ENCODE peak calls at places on chromosomes 12 and 14, in nine cellular contexts. One of them, this sample, is unnamed.

GRCh38 chr12:53775478-53776145 is 23.8 kb upstream of the CISTR start:
- DNase-seq in AG10803: no peak
- DNase-seq in choroid plexus epithelial cell: no peak
- DNase-seq in progenitor cell of endocrine pancreas: no peak
- DNase-seq in Peyer's patch: no peak
- DNase-seq in fibroblast of the aortic adventitia: peak
- DNase-seq in brain microvascular endothelial cell: no peak
- DNase-seq in GM12878: no peak
- DNase-seq in PC-3: no peak
- DNase-seq in this sample: no peak

GRCh38 chr14:22283000-22283399 is 306.0 kb downstream of the DAD1 start:
- DNase-seq in AG10803: no peak
- DNase-seq in choroid plexus epithelial cell: no peak
- DNase-seq in progenitor cell of endocrine pancreas: no peak
- DNase-seq in Peyer's patch: no peak
- DNase-seq in fibroblast of the aortic adventitia: no peak
- DNase-seq in brain microvascular endothelial cell: no peak
- DNase-seq in GM12878: no peak
- DNase-seq in PC-3: peak
- DNase-seq in this sample: no peak

GRCh38 chr12:34406996-34407300 is 384.7 kb downstream of the ALG10 start:
- DNase-seq in AG10803: no peak
- DNase-seq in choroid plexus epithelial cell: no peak
- DNase-seq in progenitor cell of endocrine pancreas: peak
- DNase-seq in Peyer's patch: peak
- DNase-seq in fibroblast of the aortic adventitia: no peak
- DNase-seq in brain microvascular endothelial cell: no peak
- DNase-seq in GM12878: no peak
- DNase-seq in PC-3: no peak
- DNase-seq in this sample: peak

GRCh38 chr12:41699658-41700057 is 445.0 kb downstream of the GXYLT1 start:
- DNase-seq in AG10803: no peak
- DNase-seq in choroid plexus epithelial cell: no peak
- DNase-seq in progenitor cell of endocrine pancreas: no peak
- DNase-seq in Peyer's patch: no peak
- DNase-seq in fibroblast of the aortic adventitia: no peak
- DNase-seq in brain microvascular endothelial cell: no peak
- DNase-seq in GM12878: no peak
- DNase-seq in PC-3: no peak
- DNase-seq in this sample: no peak

GRCh38 chr14:54570651-54571415 is 3.9 kb downstream of the SAMD4A start:
- DNase-seq in AG10803: peak
- DNase-seq in choroid plexus epithelial cell: peak
- DNase-seq in progenitor cell of endocrine pancreas: no peak
- DNase-seq in Peyer's patch: no peak
- DNase-seq in fibroblast of the aortic adventitia: peak
- DNase-seq in brain microvascular endothelial cell: peak
- DNase-seq in GM12878: no peak
- DNase-seq in PC-3: peak
- DNase-seq in this sample: no peak

GRCh38 chr12:122200541-122201175 is 2.9 kb upstream of the B3GNT4 start:
- DNase-seq in AG10803: no peak
- DNase-seq in choroid plexus epithelial cell: no peak
- DNase-seq in progenitor cell of endocrine pancreas: no peak
- DNase-seq in Peyer's patch: no peak
- DNase-seq in fibroblast of the aortic adventitia: no peak
- DNase-seq in brain microvascular endothelial cell: no peak
- DNase-seq in GM12878: no peak
- DNase-seq in PC-3: no peak
- DNase-seq in this sample: no peak

GRCh38 chr12:57998251-57998650 is 56.9 kb downstream of the ATP23 start:
- DNase-seq in AG10803: no peak
- DNase-seq in choroid plexus epithelial cell: no peak
- DNase-seq in progenitor cell of endocrine pancreas: no peak
- DNase-seq in Peyer's patch: no peak
- DNase-seq in fibroblast of the aortic adventitia: no peak
- DNase-seq in brain microvascular endothelial cell: no peak
- DNase-seq in GM12878: no peak
- DNase-seq in PC-3: no peak
- DNase-seq in this sample: no peak

GRCh38 chr14:72686101-72686500 is 207.8 kb downstream of the DPF3 start:
- DNase-seq in AG10803: no peak
- DNase-seq in choroid plexus epithelial cell: no peak
- DNase-seq in progenitor cell of endocrine pancreas: no peak
- DNase-seq in Peyer's patch: no peak
- DNase-seq in fibroblast of the aortic adventitia: no peak
- DNase-seq in brain microvascular endothelial cell: no peak
- DNase-seq in GM12878: no peak
- DNase-seq in PC-3: peak
- DNase-seq in this sample: no peak

GRCh38 chr14:75487155-75487671 is 35.1 kb upstream of the BATF start:
- DNase-seq in AG10803: no peak
- DNase-seq in choroid plexus epithelial cell: no peak
- DNase-seq in progenitor cell of endocrine pancreas: no peak
- DNase-seq in Peyer's patch: no peak
- DNase-seq in fibroblast of the aortic adventitia: no peak
- DNase-seq in brain microvascular endothelial cell: no peak
- DNase-seq in GM12878: peak
- DNase-seq in PC-3: peak
- DNase-seq in this sample: no peak

GRCh38 chr14:104432611-104433231 is 146.8 kb upstream of the C14orf180 start:
- DNase-seq in AG10803: no peak
- DNase-seq in choroid plexus epithelial cell: no peak
- DNase-seq in progenitor cell of endocrine pancreas: no peak
- DNase-seq in Peyer's patch: no peak
- DNase-seq in fibroblast of the aortic adventitia: no peak
- DNase-seq in brain microvascular endothelial cell: no peak
- DNase-seq in GM12878: no peak
- DNase-seq in PC-3: no peak
- DNase-seq in this sample: no peak

GRCh38 chr12:121689430-121689829 is 20.0 kb upstream of the MORN3 start:
- DNase-seq in AG10803: no peak
- DNase-seq in choroid plexus epithelial cell: no peak
- DNase-seq in progenitor cell of endocrine pancreas: no peak
- DNase-seq in Peyer's patch: no peak
- DNase-seq in fibroblast of the aortic adventitia: no peak
- DNase-seq in brain microvascular endothelial cell: no peak
- DNase-seq in GM12878: no peak
- DNase-seq in PC-3: no peak
- DNase-seq in this sample: no peak

GRCh38 chr14:90093942-90094595 is 32.3 kb downstream of the KCNK13 start:
- DNase-seq in AG10803: peak
- DNase-seq in choroid plexus epithelial cell: peak
- DNase-seq in progenitor cell of endocrine pancreas: no peak
- DNase-seq in Peyer's patch: no peak
- DNase-seq in fibroblast of the aortic adventitia: peak
- DNase-seq in brain microvascular endothelial cell: peak
- DNase-seq in GM12878: no peak
- DNase-seq in PC-3: peak
- DNase-seq in this sample: no peak

GRCh38 chr12:3202734-3203446 is 125.7 kb downstream of the TSPAN9 start:
- DNase-seq in AG10803: peak
- DNase-seq in choroid plexus epithelial cell: peak
- DNase-seq in progenitor cell of endocrine pancreas: peak
- DNase-seq in Peyer's patch: peak
- DNase-seq in fibroblast of the aortic adventitia: peak
- DNase-seq in brain microvascular endothelial cell: no peak
- DNase-seq in GM12878: no peak
- DNase-seq in PC-3: peak
- DNase-seq in this sample: peak

DNA sequence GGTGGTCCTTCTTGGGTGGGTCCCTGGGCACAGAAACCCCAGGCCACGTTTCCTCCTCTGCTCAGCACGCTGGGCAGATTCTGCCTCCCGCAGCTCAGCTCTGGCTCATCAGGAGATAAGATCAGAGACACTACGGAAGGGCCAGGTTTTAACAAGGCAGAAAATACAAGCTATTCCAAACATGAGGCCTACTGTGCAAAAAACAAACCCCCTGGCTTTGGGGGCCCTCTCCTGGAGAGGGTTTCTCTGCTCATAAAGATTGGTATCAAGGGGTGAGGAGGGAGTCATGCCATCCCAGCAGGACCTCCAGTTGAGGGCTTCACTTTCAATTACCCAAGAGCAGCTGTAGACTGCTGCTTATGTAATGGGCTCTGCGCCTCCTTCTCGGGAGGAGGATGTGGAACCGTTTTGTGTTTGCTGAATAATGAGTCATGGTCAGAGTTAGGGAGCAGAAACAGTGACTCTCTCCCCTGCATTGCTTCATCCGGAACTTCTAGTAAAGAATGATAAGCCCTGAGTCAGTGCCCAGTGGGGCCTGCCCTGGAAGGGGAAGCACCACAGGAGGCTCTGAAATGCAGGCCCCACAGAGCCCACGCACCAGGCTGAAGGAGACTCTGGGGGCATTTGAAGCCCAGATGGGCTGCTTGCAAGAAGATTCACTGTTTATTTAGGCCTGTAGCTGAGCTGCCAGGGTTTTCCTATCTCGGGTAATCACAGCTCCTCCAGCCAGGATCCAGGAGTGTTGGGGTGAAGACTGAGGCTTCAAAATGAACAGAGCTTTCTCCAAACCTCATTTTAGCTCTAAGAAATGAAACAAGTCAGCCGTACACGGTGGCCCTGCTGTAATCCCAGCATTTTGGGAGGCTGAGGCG is 79.3 kb downstream of the SSPN start:
- DNase-seq in AG10803: peak
- DNase-seq in choroid plexus epithelial cell: peak
- DNase-seq in progenitor cell of endocrine pancreas: no peak
- DNase-seq in Peyer's patch: peak
- DNase-seq in fibroblast of the aortic adventitia: peak
- DNase-seq in brain microvascular endothelial cell: peak
- DNase-seq in GM12878: peak
- DNase-seq in PC-3: peak
- DNase-seq in this sample: no peak
- TF ChIP-seq CTCF in AG10803: peak
- TF ChIP-seq CTCF in choroid plexus epithelial cell: peak
- TF ChIP-seq CTCF in progenitor cell of endocrine pancreas: no peak
- TF ChIP-seq CTCF in Peyer's patch: no peak
- TF ChIP-seq CTCF in fibroblast of the aortic adventitia: no peak
- TF ChIP-seq CTCF in brain microvascular endothelial cell: peak
- TF ChIP-seq CTCF in GM12878: no peak
- TF ChIP-seq CTCF in PC-3: peak
- TF ChIP-seq CTCF in this sample: no peak

DNA sequence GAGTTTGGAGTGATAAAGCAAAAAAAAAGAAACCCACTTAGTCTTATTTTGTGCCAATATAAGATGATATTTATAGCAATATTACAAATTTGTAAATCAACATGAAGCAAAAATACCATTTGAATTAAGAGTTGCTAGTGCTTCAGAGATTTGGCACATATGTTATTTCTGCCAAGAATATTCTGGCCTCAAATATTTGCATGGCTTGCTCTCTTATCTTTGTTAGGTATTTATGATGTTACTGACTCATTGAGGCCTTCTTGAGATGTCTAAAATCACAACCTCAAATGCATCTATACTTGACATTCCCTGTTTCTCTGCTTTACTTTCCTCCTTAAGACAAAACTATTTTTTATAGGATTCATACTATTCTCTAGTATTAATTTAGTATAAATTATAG is 301.5 kb downstream of the NELL2 start:
- DNase-seq in AG10803: no peak
- DNase-seq in choroid plexus epithelial cell: no peak
- DNase-seq in progenitor cell of endocrine pancreas: no peak
- DNase-seq in Peyer's patch: no peak
- DNase-seq in fibroblast of the aortic adventitia: no peak
- DNase-seq in brain microvascular endothelial cell: peak
- DNase-seq in GM12878: no peak
- DNase-seq in PC-3: peak
- DNase-seq in this sample: no peak
- TF ChIP-seq CTCF in AG10803: no peak
- TF ChIP-seq CTCF in choroid plexus epithelial cell: no peak
- TF ChIP-seq CTCF in progenitor cell of endocrine pancreas: no peak
- TF ChIP-seq CTCF in Peyer's patch: no peak
- TF ChIP-seq CTCF in fibroblast of the aortic adventitia: no peak
- TF ChIP-seq CTCF in brain microvascular endothelial cell: no peak
- TF ChIP-seq CTCF in GM12878: no peak
- TF ChIP-seq CTCF in PC-3: no peak
- TF ChIP-seq CTCF in this sample: no peak

DNA sequence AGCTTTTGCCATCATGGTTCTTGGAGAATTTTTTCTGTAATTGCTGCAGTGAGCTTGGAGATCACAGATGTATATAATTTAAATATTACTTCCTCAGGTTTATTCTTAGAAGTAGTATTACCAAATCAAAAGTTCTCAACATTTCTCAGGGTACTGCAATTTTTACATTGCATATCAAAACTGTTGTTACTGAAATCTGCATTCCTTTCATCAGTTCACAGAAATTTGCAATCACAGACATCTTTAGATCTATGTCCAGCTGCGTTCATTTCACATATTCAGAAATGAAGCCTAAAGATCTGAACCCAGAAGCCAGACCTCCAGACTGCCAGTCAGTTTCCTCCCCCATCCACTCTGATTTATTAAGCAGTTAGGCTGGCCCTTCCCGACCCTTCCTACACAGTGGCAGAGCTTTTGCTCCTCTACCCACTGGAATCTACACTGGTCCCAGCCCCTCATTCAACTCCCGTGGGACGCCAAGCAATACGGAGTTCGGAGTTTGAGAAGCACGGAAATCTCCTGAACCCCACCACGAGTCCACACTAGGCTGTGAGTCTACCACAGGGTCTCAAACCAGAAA is 18.1 kb upstream of the IFT81 start:
- DNase-seq in AG10803: peak
- DNase-seq in choroid plexus epithelial cell: peak
- DNase-seq in progenitor cell of endocrine pancreas: no peak
- DNase-seq in Peyer's patch: no peak
- DNase-seq in fibroblast of the aortic adventitia: peak
- DNase-seq in brain microvascular endothelial cell: no peak
- DNase-seq in GM12878: no peak
- DNase-seq in PC-3: no peak
- DNase-seq in this sample: no peak
- TF ChIP-seq CTCF in AG10803: no peak
- TF ChIP-seq CTCF in choroid plexus epithelial cell: no peak
- TF ChIP-seq CTCF in progenitor cell of endocrine pancreas: no peak
- TF ChIP-seq CTCF in Peyer's patch: no peak
- TF ChIP-seq CTCF in fibroblast of the aortic adventitia: no peak
- TF ChIP-seq CTCF in brain microvascular endothelial cell: no peak
- TF ChIP-seq CTCF in GM12878: no peak
- TF ChIP-seq CTCF in PC-3: no peak
- TF ChIP-seq CTCF in this sample: no peak

DNA sequence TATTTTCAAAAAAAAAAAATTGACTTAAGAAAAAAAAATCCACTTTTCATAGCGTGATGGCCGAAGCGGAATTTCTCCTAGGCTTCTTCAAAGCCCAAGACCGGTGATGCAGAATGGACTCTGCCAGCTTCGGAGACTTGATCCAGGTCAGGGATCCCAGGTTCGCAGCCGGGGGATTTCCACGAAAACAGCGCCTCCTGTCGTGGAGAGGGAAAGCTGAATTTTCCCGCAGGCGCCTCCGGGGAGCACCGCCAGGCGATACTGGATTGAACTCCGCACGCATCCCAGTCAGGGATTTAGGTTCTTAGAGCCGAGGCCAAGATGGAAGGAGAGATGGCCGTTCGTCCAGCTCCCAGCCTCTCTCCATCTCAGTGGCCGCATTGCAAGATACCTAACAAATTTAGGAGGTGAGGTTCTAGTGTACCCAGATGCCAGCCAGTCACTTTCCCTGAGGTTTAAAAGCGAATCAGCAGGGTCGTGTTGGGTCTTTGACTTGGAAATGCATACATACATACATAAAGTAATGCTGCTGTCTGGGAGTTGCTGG is 2.2 kb downstream of the TTC6 start:
- DNase-seq in AG10803: peak
- DNase-seq in choroid plexus epithelial cell: peak
- DNase-seq in progenitor cell of endocrine pancreas: no peak
- DNase-seq in Peyer's patch: no peak
- DNase-seq in fibroblast of the aortic adventitia: no peak
- DNase-seq in brain microvascular endothelial cell: no peak
- DNase-seq in GM12878: no peak
- DNase-seq in PC-3: peak
- DNase-seq in this sample: no peak
- TF ChIP-seq CTCF in AG10803: peak
- TF ChIP-seq CTCF in choroid plexus epithelial cell: peak
- TF ChIP-seq CTCF in progenitor cell of endocrine pancreas: peak
- TF ChIP-seq CTCF in Peyer's patch: peak
- TF ChIP-seq CTCF in fibroblast of the aortic adventitia: peak
- TF ChIP-seq CTCF in brain microvascular endothelial cell: peak
- TF ChIP-seq CTCF in GM12878: no peak
- TF ChIP-seq CTCF in PC-3: peak
- TF ChIP-seq CTCF in this sample: no peak